ENCODE peak calls at places on chromosomes 16 and 17, in six cellular contexts. Z is HTR-8/SVneo; P is GM23338; J is AG20443; K is CD4-positive, alpha-beta memory T cell; G is stimulated activated CD4-positive, alpha-beta T cell treated with anti-CD3 and anti-CD28 coated beads, Interleukin-1b, Interleukin-23, amount 100 ng/mL, for 1 hour. E is an unnamed sample.

GRCh38 chr16:15526097-15526496 is 91.7 kb downstream of the BMERB1 start:
- DNase-seq in Z (no peak), P (no peak), J (no peak), K (no peak), G (no peak), E (no peak)

GRCh38 chr16:85004587-85005205 is 6.6 kb downstream of the ZDHHC7 start:
- DNase-seq in Z (peak; percentile 85), P (no peak), J (peak; percentile 89), K (no peak), G (no peak), E (no peak)

GRCh38 chr17:70071127-70071526 is 3.9 kb upstream of the KCNJ16 start:
- DNase-seq in Z (no peak), P (no peak), J (no peak), K (no peak), G (no peak), E (no peak)

GRCh38 chr16:75130150-75130771 is 13.7 kb upstream of the LDHD start:
- DNase-seq in Z (no peak), P (peak; percentile 58), J (no peak), K (no peak), G (no peak), E (no peak)

GRCh38 chr17:65797809-65798208 is 236.4 kb upstream of the AXIN2 start:
- DNase-seq in Z (no peak), P (peak; percentile 86), J (no peak), K (no peak), G (no peak), E (peak; percentile 48)

GRCh38 chr16:65024649-65025243 is 97.1 kb downstream of the CDH11 start:
- DNase-seq in Z (no peak), P (no peak), J (peak; percentile 33), K (no peak), G (no peak), E (no peak)

GRCh38 chr16:53103811-53104210 is 49.0 kb downstream of the CHD9 start:
- DNase-seq in Z (no peak), P (peak; percentile 14), J (no peak), K (no peak), G (no peak), E (no peak)

GRCh38 chr17:80511222-80512180 is 33.1 kb upstream of the RPTOR start:
- DNase-seq in Z (no peak), P (peak; percentile 77), J (no peak), K (no peak), G (no peak), E (no peak)

GRCh38 chr16:86761117-86761971 is 183.0 kb downstream of the FOXL1 start:
- DNase-seq in Z (peak; percentile 65), P (peak; percentile 84), J (peak; percentile 80), K (no peak), G (peak; percentile 12), E (peak; percentile 69)

E was measured in A673.